ENCODE peak calls at places on chromosomes 1 and 21, in nine cellular contexts. Y is left ventricle myocardium inferior, S is tibial artery, O is PC-9, Q is MM.1S, H is hepatocyte, E is stomach, T is aorta, L is SJSA1. I is an unnamed sample. For H3K4me1, the result is how much of the 10 kb centered on the place peaks cover.

GRCh38 chr21:37483776-37484175 is 117.2 kb downstream of the DYRK1A start:
- DNase-seq in Y (no peak), S (no peak), O (no peak), Q (no peak), H (no peak), E (no peak), T (no peak), L (no peak), I (no peak)

GRCh38 chr1:162632234-162632666 is at the start of gene DDR2:
- DNase-seq in Y (peak), S (peak), O (no peak), Q (no peak), H (peak), E (peak), T (peak), L (peak), I (no peak)

GRCh38 chr21:26389971-26390641 is 183.0 kb downstream of the CYYR1 start:
- DNase-seq in Y (no peak), S (no peak), O (peak), Q (peak), H (no peak), E (no peak), T (no peak), L (peak), I (no peak)

GRCh38 chr1:91564888-91565700 is 64.4 kb downstream of the CDC7 start:
- DNase-seq in Y (no peak), S (no peak), O (no peak), Q (no peak), H (no peak), E (no peak), T (no peak), L (no peak), I (no peak)

GRCh38 chr1:178506669-178507068 is 6.2 kb upstream of the TEX35 start:
- DNase-seq in Y (no peak), S (no peak), O (no peak), Q (no peak), H (peak), E (peak), T (no peak), L (no peak), I (no peak)

GRCh38 chr1:69175078-69175477 is 392.6 kb upstream of the LRRC7 start:
- DNase-seq in Y (no peak), S (no peak), O (no peak), Q (no peak), H (no peak), E (no peak), T (no peak), L (no peak), I (no peak)

GRCh38 chr1:106978477-106979322 is 77.8 kb upstream of the PRMT6 start:
- DNase-seq in Y (no peak), S (no peak), O (no peak), Q (no peak), H (no peak), E (no peak), T (no peak), L (no peak), I (no peak)

GRCh38 chr1:231748744-231749143 is 122.2 kb downstream of the DISC1 start:
- DNase-seq in Y (no peak), S (no peak), O (no peak), Q (no peak), H (peak), E (no peak), T (no peak), L (no peak), I (no peak)

GRCh38 chr1:226532553-226532952 is 16.0 kb upstream of the STUM start:
- DNase-seq in Y (no peak), S (no peak), O (no peak), Q (no peak), H (no peak), E (no peak), T (no peak), L (no peak), I (no peak)

GRCh38 chr1:17059391-17060128 is 5.7 kb upstream of the SDHB start:
- DNase-seq in Y (peak), S (peak), O (peak), Q (peak), H (peak), E (peak), T (peak), L (peak), I (peak)

GRCh38 chr21:39519835-39520234 is 68.1 kb downstream of the SH3BGR start:
- DNase-seq in Y (no peak), S (no peak), O (no peak), Q (no peak), H (no peak), E (no peak), T (no peak), L (no peak), I (no peak)

GRCh38 chr1:98405581-98406059 is 255.9 kb upstream of the SNX7 start:
- DNase-seq in Y (no peak), S (no peak), O (no peak), Q (peak), H (no peak), E (no peak), T (no peak), L (peak), I (no peak)

GRCh38 chr21:45455321-45456013 is 50.5 kb downstream of the COL18A1 start:
- DNase-seq in Y (peak), S (no peak), O (peak), Q (no peak), H (no peak), E (no peak), T (peak), L (peak), I (peak)

GRCh38 chr1:40894455-40894854 is 32.3 kb upstream of the CITED4 start:
- DNase-seq in Y (no peak), S (no peak), O (no peak), Q (no peak), H (no peak), E (no peak), T (no peak), L (no peak), I (no peak)

GRCh38 chr1:201562257-201562656 is 23.3 kb downstream of the NAV1 start:
- DNase-seq in Y (no peak), S (no peak), O (no peak), Q (no peak), H (peak), E (no peak), T (no peak), L (peak), I (no peak)

GRCh38 chr1:38029725-38030511 is 16.7 kb downstream of the POU3F1 start:
- DNase-seq in Y (peak), S (no peak), O (peak), Q (peak), H (peak), E (no peak), T (peak), L (peak), I (no peak)

GRCh38 chr1:4328402-4329071 is 325.9 kb upstream of the AJAP1 start:
- DNase-seq in Y (no peak), S (no peak), O (no peak), Q (no peak), H (no peak), E (no peak), T (no peak), L (no peak), I (peak)

GRCh38 chr1:18703041-18703621 is 72.5 kb downstream of the PAX7 start:
- DNase-seq in Y (no peak), S (no peak), O (no peak), Q (no peak), H (no peak), E (no peak), T (no peak), L (no peak), I (no peak)

GRCh38 chr21:45148316-45149000 is 74.1 kb downstream of the ADARB1 start:
- DNase-seq in Y (no peak), S (no peak), O (no peak), Q (no peak), H (no peak), E (no peak), T (peak), L (no peak), I (no peak)

GRCh38 chr1:29690156-29690555 is 453.8 kb downstream of the PTPRU start:
- DNase-seq in Y (no peak), S (no peak), O (no peak), Q (no peak), H (no peak), E (no peak), T (no peak), L (no peak), I (no peak)

GRCh38 chr1:109191377-109191776 is 22.3 kb upstream of the SARS1 start:
- DNase-seq in Y (no peak), S (no peak), O (no peak), Q (no peak), H (no peak), E (no peak), T (no peak), L (no peak), I (no peak)

GRCh38 chr1:63320024-63320799 is 2.2 kb upstream of the FOXD3 start:
- DNase-seq in Y (no peak), S (no peak), O (no peak), Q (no peak), H (peak), E (no peak), T (no peak), L (no peak), I (no peak)
- H3K4me1 ChIP-seq in Y (half or more), S (under half), O (under half), Q (under half), H (under half), E (under half), T (under half), L (under half), I (half or more)

GRCh38 chr1:54221867-54222484 is 22.0 kb downstream of the MRPL37 start:
- DNase-seq in Y (no peak), S (no peak), O (no peak), Q (no peak), H (no peak), E (no peak), T (no peak), L (no peak), I (peak)
- H3K27ac ChIP-seq in Y (no peak), S (no peak), O (no peak), Q (no peak), H (no peak), E (no peak), T (no peak), L (no peak), I (no peak)

GRCh38 chr1:225448146-225448805 is 20.4 kb upstream of the LBR start:
- DNase-seq in Y (no peak), S (no peak), O (no peak), Q (no peak), H (no peak), E (no peak), T (no peak), L (no peak), I (no peak)
- H3K4me1 ChIP-seq in Y (half or more), S (under half), O (half or more), Q (under half), H (under half), E (under half), T (under half), L (under half), I (under half)

GRCh38 chr1:245749053-245749452 is 594.3 kb downstream of the KIF26B start:
- DNase-seq in Y (no peak), S (no peak), O (no peak), Q (no peak), H (no peak), E (no peak), T (no peak), L (no peak), I (no peak)

GRCh38 chr1:245752551-245752950 is 597.8 kb downstream of the KIF26B start:
- DNase-seq in Y (no peak), S (no peak), O (no peak), Q (no peak), H (no peak), E (no peak), T (no peak), L (no peak), I (no peak)

GRCh38 chr1:245753807-245754206 is 599.0 kb downstream of the KIF26B start:
- DNase-seq in Y (no peak), S (no peak), O (no peak), Q (no peak), H (no peak), E (no peak), T (no peak), L (no peak), I (no peak)

GRCh38 chr1:245751671-245752070 is 596.9 kb downstream of the KIF26B start:
- DNase-seq in Y (no peak), S (no peak), O (no peak), Q (no peak), H (no peak), E (no peak), T (no peak), L (no peak), I (no peak)

DNA sequence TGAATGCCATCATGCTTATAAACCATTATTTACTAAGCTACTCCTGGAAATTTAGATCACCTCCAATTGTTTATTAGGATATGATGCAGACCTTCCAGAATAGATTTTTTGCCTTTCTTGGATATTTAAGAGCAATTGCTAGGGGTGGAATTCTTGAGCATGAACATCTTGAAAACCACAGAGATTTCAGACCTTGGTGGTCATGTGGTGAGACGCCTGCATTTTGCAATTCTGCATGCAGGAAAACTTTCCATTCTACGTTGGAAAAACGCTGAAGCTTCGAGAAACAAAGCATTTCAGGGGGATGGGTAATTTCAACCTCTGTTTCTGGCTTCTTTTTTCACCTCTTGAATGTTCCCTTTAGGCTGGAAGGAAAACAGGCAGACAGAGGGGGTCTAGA is 596.3 kb downstream of the KIF26B start:
- DNase-seq in Y (no peak), S (no peak), O (no peak), Q (no peak), H (peak), E (no peak), T (no peak), L (no peak), I (no peak)
- H3K27ac ChIP-seq in Y (no peak), S (no peak), O (no peak), Q (no peak), H (peak), E (no peak), T (no peak), L (no peak), I (no peak)

GRCh38 chr1:93607814-93608187 is 73.8 kb downstream of the BCAR3 start:
- DNase-seq in Y (no peak), S (no peak), O (no peak), Q (no peak), H (no peak), E (no peak), T (no peak), L (no peak), I (no peak)

GRCh38 chr1:93604411-93604810 is 77.2 kb downstream of the BCAR3 start:
- DNase-seq in Y (no peak), S (no peak), O (no peak), Q (no peak), H (no peak), E (no peak), T (no peak), L (no peak), I (no peak)

GRCh38 chr1:93605026-93605425 is 76.6 kb downstream of the BCAR3 start:
- DNase-seq in Y (no peak), S (no peak), O (no peak), Q (no peak), H (no peak), E (no peak), T (no peak), L (no peak), I (peak)

GRCh38 chr1:93603581-93603980 is 78.1 kb downstream of the BCAR3 start:
- DNase-seq in Y (no peak), S (no peak), O (no peak), Q (no peak), H (no peak), E (no peak), T (no peak), L (no peak), I (peak)

GRCh38 chr1:93605812-93606512 is 75.7 kb downstream of the BCAR3 start:
- DNase-seq in Y (no peak), S (no peak), O (no peak), Q (no peak), H (no peak), E (no peak), T (no peak), L (peak), I (no peak)
- H3K4me1 ChIP-seq in Y (half or more), S (under half), O (half or more), Q (under half), H (under half), E (under half), T (under half), L (under half), I (under half)

GRCh38 chr1:203336097-203336496 is 14.8 kb downstream of the FMOD start:
- DNase-seq in Y (no peak), S (no peak), O (no peak), Q (no peak), H (no peak), E (no peak), T (no peak), L (no peak), I (no peak)

GRCh38 chr1:203340112-203340804 is 10.7 kb downstream of the FMOD start:
- DNase-seq in Y (peak), S (peak), O (peak), Q (peak), H (peak), E (peak), T (no peak), L (peak), I (peak)

GRCh38 chr1:203342192-203342940 is 8.6 kb downstream of the FMOD start:
- DNase-seq in Y (peak), S (peak), O (peak), Q (peak), H (peak), E (peak), T (no peak), L (peak), I (no peak)

GRCh38 chr1:203335503-203335902 is 15.4 kb downstream of the FMOD start:
- DNase-seq in Y (no peak), S (no peak), O (no peak), Q (no peak), H (no peak), E (peak), T (no peak), L (no peak), I (no peak)

DNA sequence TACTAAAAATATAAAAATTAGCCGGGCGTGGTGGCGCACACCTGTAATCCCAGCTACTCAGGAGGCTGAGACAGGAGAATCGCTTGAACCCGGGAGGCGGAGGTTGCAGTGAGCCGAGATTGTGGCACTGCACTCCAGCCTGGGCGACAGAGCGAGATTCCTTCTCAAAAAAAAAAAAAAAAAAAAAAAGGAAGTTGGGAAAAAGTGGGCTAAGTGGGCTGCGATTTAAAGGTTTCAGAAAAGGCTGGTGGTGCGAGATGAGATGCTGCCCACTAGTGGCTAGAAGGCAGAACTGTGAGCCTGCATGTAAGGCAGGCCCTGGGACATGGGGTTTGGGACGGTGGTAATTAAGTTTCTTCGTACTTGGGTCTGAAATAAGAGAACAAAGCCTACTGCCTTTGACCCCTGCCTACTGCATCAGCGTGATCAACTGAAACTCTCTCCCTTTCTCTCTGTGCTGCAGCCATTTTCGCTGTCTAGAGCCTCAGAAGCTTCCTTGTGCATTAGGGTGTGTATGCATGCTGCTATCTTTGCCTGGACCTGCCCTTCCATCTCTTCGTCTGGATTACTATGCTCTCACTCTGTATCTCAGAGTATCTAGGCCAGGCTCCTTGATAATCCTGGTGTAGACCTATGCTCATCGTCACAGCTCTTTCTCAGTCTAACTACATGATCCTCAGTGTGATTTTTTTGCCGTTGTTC is 12.4 kb downstream of the FMOD start:
- DNase-seq in Y (no peak), S (peak), O (peak), Q (peak), H (peak), E (peak), T (no peak), L (peak), I (peak)
- H3K27ac ChIP-seq in Y (no peak), S (no peak), O (no peak), Q (no peak), H (peak), E (no peak), T (no peak), L (no peak), I (no peak)

DNA sequence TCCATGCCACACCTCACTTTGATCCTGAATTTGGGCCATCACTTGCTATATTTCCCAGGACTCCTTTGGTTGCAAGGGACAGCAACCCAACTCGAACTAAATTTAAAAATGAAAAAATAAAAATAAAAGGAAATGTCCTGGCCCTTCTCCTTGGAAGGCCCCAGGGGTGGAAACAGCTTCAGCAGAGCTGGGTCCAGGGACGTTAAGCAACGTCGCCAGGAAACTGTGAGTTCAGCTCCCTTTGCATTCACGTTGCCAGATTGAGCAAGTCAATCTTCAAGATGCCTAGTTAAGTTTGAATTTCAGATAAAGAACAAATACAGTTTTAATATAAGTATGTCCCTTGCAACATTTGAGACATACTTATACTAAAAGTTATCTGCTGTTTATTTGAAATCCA is 14.6 kb upstream of the SPSB1 start:
- DNase-seq in Y (no peak), S (peak), O (no peak), Q (no peak), H (no peak), E (no peak), T (peak), L (no peak), I (peak)
- H3K4me1 ChIP-seq in Y (under half), S (under half), O (under half), Q (under half), H (under half), E (under half), T (under half), L (half or more), I (under half)